ENCODE peak calls at places on chromosomes 6 and 20, in seven cellular contexts. I, K, V, D, X, Q and U are unnamed samples. For H3K36me3 and H3K4me1, the result is how much of the 10 kb centered on the place peaks cover.

GRCh38 chr20:47784599-47785320 is 521 bp downstream of the SULF2 start:
- DNase-seq in V (peak), I (no peak), X (no peak), D (peak), K (peak), Q (no peak), U (peak)

GRCh38 chr6:168640181-168640580 is 199.2 kb downstream of the SMOC2 start:
- DNase-seq in Q (no peak), X (no peak), D (no peak), I (no peak), K (no peak), V (no peak), U (no peak)

GRCh38 chr6:42402184-42402583 is 49.5 kb downstream of the TRERF1 start:
- DNase-seq in K (no peak), I (no peak), D (peak), X (peak), V (no peak), Q (no peak), U (no peak)

GRCh38 chr6:168181316-168181715 is 102.3 kb upstream of the FRMD1 start:
- DNase-seq in X (no peak), Q (no peak), V (no peak), D (no peak), I (no peak), K (no peak), U (no peak)

GRCh38 chr20:7520361-7520760 is 419.9 kb downstream of the HAO1 start:
- DNase-seq in V (no peak), K (no peak), X (no peak), I (no peak), D (no peak), Q (no peak), U (no peak)

GRCh38 chr6:34771727-34772126 is 14.4 kb downstream of the SNRPC start:
- DNase-seq in V (no peak), I (no peak), Q (no peak), K (no peak), D (peak), X (no peak), U (no peak)

GRCh38 chr20:49385471-49385870 is 97.0 kb downstream of the KCNB1 start:
- DNase-seq in Q (no peak), X (peak), I (no peak), K (no peak), V (no peak), D (peak), U (no peak)

GRCh38 chr20:59831024-59831900 is 102.2 kb downstream of the SYCP2 start:
- DNase-seq in X (no peak), I (peak), V (peak), K (peak), Q (no peak), D (peak), U (no peak)

GRCh38 chr20:9408422-9409300 is 105.7 kb upstream of the LAMP5 start:
- DNase-seq in D (peak), I (no peak), Q (no peak), K (no peak), V (no peak), X (no peak), U (no peak)

GRCh38 chr6:40583694-40584093 is 3.5 kb downstream of the LRFN2 start:
- DNase-seq in K (no peak), D (no peak), Q (no peak), V (no peak), I (no peak), X (no peak), U (no peak)

GRCh38 chr6:138690975-138691594 is 82.5 kb upstream of the CCDC28A start:
- DNase-seq in Q (no peak), I (no peak), V (no peak), K (no peak), D (no peak), X (no peak), U (no peak)

GRCh38 chr20:24831232-24831631 is 117.8 kb upstream of the CST7 start:
- DNase-seq in V (no peak), I (no peak), D (no peak), K (no peak), X (no peak), Q (no peak), U (no peak)

GRCh38 chr6:134446901-134447300 is 129.0 kb upstream of the SGK1 start:
- DNase-seq in X (no peak), D (no peak), I (no peak), Q (no peak), V (no peak), K (no peak), U (no peak)

GRCh38 chr6:105803439-105803838 is 282.7 kb upstream of the PRDM1 start:
- DNase-seq in I (no peak), V (no peak), D (no peak), K (no peak), Q (no peak), X (no peak), U (no peak)

GRCh38 chr20:9260027-9260426 is 191.1 kb downstream of the PLCB4 start:
- DNase-seq in V (no peak), X (no peak), K (no peak), I (no peak), D (no peak), Q (no peak), U (no peak)

GRCh38 chr6:154167163-154167562 is 128.1 kb downstream of the OPRM1 start:
- DNase-seq in Q (no peak), X (no peak), I (no peak), K (no peak), V (no peak), D (no peak), U (no peak)

GRCh38 chr6:113710110-113710509 is 147.0 kb upstream of the MARCKS start:
- DNase-seq in K (peak), I (no peak), V (no peak), X (no peak), Q (no peak), D (no peak), U (no peak)

GRCh38 chr20:10510216-10510615 is 75.1 kb downstream of the SLX4IP start:
- DNase-seq in K (no peak), V (no peak), I (no peak), D (no peak), Q (no peak), X (no peak), U (no peak)

GRCh38 chr20:56911946-56912345 is 282.8 kb downstream of the TFAP2C start:
- DNase-seq in K (no peak), Q (no peak), X (no peak), D (no peak), V (no peak), I (no peak), U (no peak)

GRCh38 chr6:140855520-140855919 is 1277.2 kb upstream of the GJE1 start:
- DNase-seq in X (no peak), K (no peak), V (no peak), Q (no peak), D (peak), I (no peak), U (no peak)

GRCh38 chr6:151413372-151414145 is 22.2 kb upstream of the ZBTB2 start:
- DNase-seq in V (no peak), D (no peak), X (no peak), I (no peak), K (no peak), Q (no peak), U (no peak)

GRCh38 chr6:115219645-115220044 is 841.0 kb downstream of the FRK start:
- DNase-seq in X (no peak), Q (no peak), V (no peak), K (no peak), D (no peak), I (no peak), U (no peak)
- H3K36me3 ChIP-seq in X (under half), Q (under half), V (under half), K (under half), D (under half), I (under half), U (under half)

DNA sequence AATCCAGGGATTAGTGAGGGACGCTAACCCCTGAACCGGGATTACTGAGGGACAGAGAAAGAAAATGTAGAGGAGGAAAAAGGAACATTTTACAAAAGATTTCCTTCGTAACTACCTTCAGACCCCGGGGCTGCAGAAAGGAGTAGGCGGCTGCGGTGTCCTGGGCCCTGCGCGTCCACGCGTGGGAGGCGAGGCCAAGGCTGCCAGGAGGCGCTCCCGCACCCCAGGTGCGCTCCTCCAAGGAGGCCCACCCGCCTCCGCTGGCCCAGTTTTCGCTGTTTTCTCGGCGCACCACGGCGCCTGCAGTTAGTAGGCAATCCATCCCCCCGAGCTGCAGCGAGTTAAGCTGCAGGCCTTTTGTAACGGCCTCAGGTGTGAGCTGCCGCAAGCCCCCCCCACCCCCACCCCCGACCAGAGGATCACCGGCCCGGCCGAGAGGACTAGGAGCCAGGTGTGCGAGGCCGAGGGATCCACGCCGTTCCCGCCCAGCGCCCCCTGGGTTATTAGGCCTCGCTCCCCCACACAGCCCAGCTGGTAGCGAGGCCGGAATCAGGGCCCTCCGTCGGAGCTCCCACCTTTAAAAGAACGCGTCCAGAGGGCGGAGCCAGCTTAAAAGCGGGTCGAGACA is 380.3 kb upstream of the ARID1B start:
- DNase-seq in X (no peak), I (no peak), D (no peak), Q (no peak), V (peak), K (no peak), U (no peak)
- H3K4me1 ChIP-seq in X (under half), I (under half), D (under half), Q (under half), V (under half), K (under half), U (under half)

DNA sequence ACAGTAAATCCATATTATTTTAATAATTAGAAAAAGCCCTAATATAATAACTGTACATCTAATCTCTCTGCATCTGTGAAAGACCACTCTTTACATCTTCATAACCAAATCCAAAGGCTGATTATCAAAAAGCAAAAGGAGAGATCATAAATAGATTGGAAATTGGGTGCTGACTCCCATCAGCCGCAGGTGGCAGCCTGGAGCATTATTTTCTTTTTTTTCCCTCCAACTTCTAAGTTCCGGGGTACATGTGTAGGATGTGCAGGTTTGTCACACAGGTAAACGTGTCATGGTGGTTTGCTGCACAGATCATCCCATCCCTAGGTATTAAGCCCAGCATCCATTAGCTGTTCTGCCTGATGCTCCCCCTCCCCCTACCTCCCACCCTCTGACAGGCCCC is 30.5 kb downstream of the LRP11 start:
- DNase-seq in D (no peak), K (no peak), X (no peak), Q (no peak), I (no peak), V (no peak), U (no peak)
- TF ChIP-seq CTCF in D (no peak), K (no peak), X (no peak), Q (no peak), I (no peak), V (no peak), U (no peak)

GRCh38 chr6:30554404-30554803 is 1.9 kb downstream of the GNL1 start:
- DNase-seq in Q (no peak), V (no peak), K (no peak), I (no peak), D (no peak), X (no peak), U (no peak)

GRCh38 chr6:30554962-30555361 is 1.3 kb downstream of the GNL1 start:
- DNase-seq in X (no peak), I (no peak), Q (no peak), D (no peak), V (no peak), K (no peak), U (no peak)

GRCh38 chr6:30556714-30556963 is 350 bp upstream of the GNL1 start:
- DNase-seq in K (peak), X (peak), I (peak), D (no peak), V (peak), Q (peak), U (peak)

GRCh38 chr6:30556006-30556713 is at the start of gene GNL1:
- DNase-seq in V (peak), K (peak), X (peak), I (peak), Q (peak), D (peak), U (peak)

GRCh38 chr6:30555428-30556005 is 772 bp downstream of the GNL1 start:
- DNase-seq in V (peak), I (peak), K (peak), X (no peak), D (no peak), Q (peak), U (peak)
- H3K36me3 ChIP-seq in V (under half), I (half or more), K (under half), X (under half), D (under half), Q (under half), U (under half)

GRCh38 chr6:90315354-90315960 is 18.8 kb upstream of the BACH2 start:
- DNase-seq in V (no peak), I (no peak), Q (no peak), X (no peak), K (no peak), D (no peak), U (no peak)

GRCh38 chr6:90319044-90319443 is 22.4 kb upstream of the BACH2 start:
- DNase-seq in V (no peak), Q (no peak), K (no peak), I (no peak), D (no peak), X (no peak), U (no peak)

GRCh38 chr6:90314516-90314915 is 17.9 kb upstream of the BACH2 start:
- DNase-seq in V (no peak), K (no peak), D (no peak), I (no peak), Q (no peak), X (no peak), U (no peak)

GRCh38 chr6:90322976-90323474 is 26.4 kb upstream of the BACH2 start:
- DNase-seq in I (no peak), K (no peak), V (no peak), D (no peak), Q (no peak), X (no peak), U (no peak)

GRCh38 chr6:90319979-90320667 is 23.5 kb upstream of the BACH2 start:
- DNase-seq in K (no peak), I (no peak), V (no peak), D (no peak), X (no peak), Q (no peak), U (no peak)
- H3K4me1 ChIP-seq in K (under half), I (under half), V (under half), D (under half), X (under half), Q (under half), U (under half)